ENCODE peak calls at places on chromosomes 13 and 19, in seven cellular contexts. T is MM.1S, Q is psoas muscle, W is stomach, H is ovary, L is uterus, B is brain microvascular endothelial cell. D is an unnamed sample.

GRCh38 chr19:48480476-48481190 is 11.5 kb downstream of the CYTH2 start:
- DNase-seq in T (no peak), Q (peak; percentile 71), W (no peak), H (peak; percentile 65), L (peak; percentile 48), B (peak; percentile 24), D (no peak)

GRCh38 chr19:7191946-7192691 is 102.1 kb downstream of the INSR start:
- DNase-seq in T (peak; percentile 86), Q (no peak), W (no peak), H (no peak), L (no peak), B (no peak), D (no peak)

GRCh38 chr19:23799321-23799720 is 40.6 kb upstream of the ZNF681 start:
- DNase-seq in T (peak; percentile 60), Q (no peak), W (no peak), H (no peak), L (no peak), B (no peak), D (no peak)

GRCh38 chr13:91596832-91597231 is 198.4 kb downstream of the GPC5 start:
- DNase-seq in T (no peak), Q (no peak), W (no peak), H (no peak), L (no peak), B (no peak), D (no peak)

GRCh38 chr13:90362718-90363117 is 984.8 kb upstream of the MIR17HG start:
- DNase-seq in T (no peak), Q (no peak), W (no peak), H (no peak), L (no peak), B (peak; percentile 1), D (no peak)

GRCh38 chr13:30253830-30254229 is 53.5 kb downstream of the KATNAL1 start:
- DNase-seq in T (no peak), Q (no peak), W (no peak), H (no peak), L (no peak), B (no peak), D (no peak)

GRCh38 chr13:105759467-105759866 is 776.0 kb downstream of the EFNB2 start:
- DNase-seq in T (no peak), Q (no peak), W (no peak), H (no peak), L (no peak), B (no peak), D (no peak)

GRCh38 chr19:31386806-31387205 is 37.6 kb upstream of the TSHZ3 start:
- DNase-seq in T (no peak), Q (no peak), W (no peak), H (no peak), L (no peak), B (no peak), D (no peak)

GRCh38 chr13:35005051-35005450 is 63.0 kb downstream of the NBEA start:
- DNase-seq in T (no peak), Q (no peak), W (no peak), H (no peak), L (no peak), B (no peak), D (no peak)

GRCh38 chr13:23567792-23568480 is 2.3 kb upstream of the TNFRSF19 start:
- DNase-seq in T (no peak), Q (no peak), W (no peak), H (no peak), L (no peak), B (peak; percentile 24), D (no peak)

GRCh38 chr19:18192673-18193387 is at the start of gene MPV17L2:
- DNase-seq in T (peak; percentile 100), Q (peak; percentile 100), W (peak; percentile 99), H (peak; percentile 98), L (peak; percentile 100), B (peak; percentile 100), D (peak; percentile 98)

GRCh38 chr13:32951580-32951979 is 64.6 kb upstream of the KL start:
- DNase-seq in T (no peak), Q (no peak), W (no peak), H (no peak), L (no peak), B (no peak), D (no peak)

GRCh38 chr13:100658363-100658762 is 16.2 kb downstream of the TMTC4 start:
- DNase-seq in T (peak; percentile 42), Q (no peak), W (no peak), H (no peak), L (no peak), B (no peak), D (no peak)

GRCh38 chr13:47117268-47117667 is 220.4 kb upstream of the HTR2A start:
- DNase-seq in T (no peak), Q (no peak), W (no peak), H (no peak), L (no peak), B (peak; percentile 79), D (no peak)

GRCh38 chr13:26377038-26377437 is 123.1 kb downstream of the CDK8 start:
- DNase-seq in T (peak; percentile 42), Q (no peak), W (no peak), H (no peak), L (no peak), B (peak; percentile 3), D (no peak)
- TF ChIP-seq CTCF in T (peak; percentile 45), Q (peak; percentile 32), W (no peak), H (no peak), L (no peak), B (peak; percentile 70), D (no peak)

DNA sequence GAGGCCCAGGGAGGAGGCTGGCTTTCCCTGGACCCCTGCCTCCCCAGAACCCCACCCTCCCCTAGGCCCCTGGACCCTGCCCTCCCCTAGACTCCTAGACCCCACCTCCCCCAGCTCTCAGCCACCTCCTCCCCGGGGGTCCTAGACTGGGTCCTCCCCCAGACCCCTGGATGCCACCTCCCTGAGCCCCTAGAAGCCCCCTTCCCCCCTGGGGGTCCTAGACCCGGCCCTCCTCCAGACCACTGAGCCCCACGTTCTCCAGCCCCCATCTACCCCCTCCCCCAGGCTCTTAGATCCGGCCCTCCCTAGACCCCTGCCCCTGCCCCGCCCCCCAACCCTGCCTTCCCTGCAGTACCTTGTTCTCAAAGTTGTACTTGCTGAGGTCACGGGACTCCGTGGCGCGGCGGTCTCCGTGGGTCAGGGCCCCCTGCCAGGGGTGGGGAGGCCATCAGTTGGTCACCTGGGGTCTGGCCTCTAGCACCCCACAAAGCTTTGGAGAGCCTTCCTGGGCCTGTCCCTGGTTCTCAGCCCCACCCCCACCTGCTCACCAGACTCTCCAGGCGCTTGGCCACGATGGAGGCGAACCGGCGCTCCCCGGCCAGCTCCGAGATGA is 8.0 kb downstream of the GPX4 start:
- DNase-seq in T (no peak), Q (no peak), W (no peak), H (no peak), L (no peak), B (no peak), D (no peak)
- H3K27ac ChIP-seq in T (no peak overlapping the region), Q (no peak overlapping the region), W (peak overlapping the region; percentile 78), H (peak overlapping the region; percentile 90), L (peak overlapping the region; percentile 72), B (no peak overlapping the region), D (no peak overlapping the region)

DNA sequence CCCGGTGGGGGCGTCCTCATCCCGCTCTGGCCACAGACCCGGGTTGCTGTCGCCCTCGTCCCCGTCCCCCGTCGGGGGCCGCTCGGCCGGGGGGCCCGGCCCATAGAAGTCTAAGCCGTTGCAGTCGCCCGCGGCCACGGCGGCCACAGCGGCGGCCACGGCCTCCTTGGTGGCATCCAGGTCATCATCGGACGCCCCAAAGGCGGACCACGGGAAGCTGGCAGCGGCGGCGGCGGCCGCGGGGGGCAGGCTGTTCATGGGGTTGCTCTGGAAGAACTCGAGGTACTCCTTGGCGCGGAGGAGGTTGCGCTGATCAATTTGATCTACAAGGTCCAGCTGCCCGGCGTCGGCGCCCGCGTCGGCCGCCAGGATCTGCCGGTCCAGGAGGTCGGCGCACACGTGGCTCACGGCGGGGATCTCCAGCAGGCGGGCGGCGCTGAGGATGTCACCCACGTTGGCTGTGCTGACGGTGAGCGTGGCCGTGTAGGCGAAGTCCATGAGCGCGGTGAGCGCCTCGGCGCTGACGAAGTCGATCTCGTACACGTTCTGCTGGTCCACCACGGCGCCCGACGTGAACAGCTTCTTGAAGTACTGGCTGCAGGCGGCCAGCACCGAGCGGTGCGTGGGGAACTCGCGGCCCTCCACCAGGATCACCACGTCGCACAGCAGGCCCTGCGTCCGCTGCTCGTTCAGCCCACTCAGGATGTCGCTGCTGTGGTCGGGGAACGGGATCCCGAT is 12.1 kb downstream of the ZBTB7A start:
- DNase-seq in T (no peak), Q (no peak), W (no peak), H (no peak), L (no peak), B (no peak), D (peak; percentile 80)
- H3K36me3 ChIP-seq in T (peaks cover 13% of the 10 kb centered on the region), Q (peaks cover 40% of the 10 kb centered on the region), W (peaks cover 65% of the 10 kb centered on the region), H (no peaks in the 10 kb centered on the region), L (no peaks in the 10 kb centered on the region), B (peaks cover 43% of the 10 kb centered on the region), D (peaks cover 53% of the 10 kb centered on the region)

GRCh38 chr19:40933025-40933424 is 51.0 kb upstream of the CYP2A7 start:
- DNase-seq in T (no peak), Q (no peak), W (no peak), H (no peak), L (no peak), B (no peak), D (no peak)
- TF ChIP-seq CTCF in T (no peak), Q (no peak), W (no peak), H (no peak), L (no peak), B (no peak), D (no peak)